ENCODE peak calls at places on chromosomes 7 and 10, in five cellular contexts. B, E, Q, P and L are unnamed samples.

GRCh38 chr10:34319197-34319846 is 495.8 kb downstream of the PARD3 start:
- DNase-seq in E (no peak), Q (no peak), P (peak), B (no peak), L (no peak)

GRCh38 chr10:100895346-100895745 is 17.4 kb upstream of the SLF2 start:
- DNase-seq in B (no peak), Q (no peak), P (no peak), E (no peak), L (peak)

GRCh38 chr7:8442295-8442813 is 8.9 kb downstream of the NXPH1 start:
- DNase-seq in P (no peak), E (no peak), B (no peak), Q (no peak), L (no peak)

GRCh38 chr10:6211341-6212265 is 8.9 kb downstream of the PFKFB3 start:
- DNase-seq in P (no peak), B (no peak), E (no peak), Q (no peak), L (no peak)

GRCh38 chr7:67573639-67574038 is 577.0 kb downstream of the TYW1 start:
- DNase-seq in B (no peak), E (no peak), P (no peak), Q (no peak), L (no peak)

GRCh38 chr10:5476918-5477525 is 22.3 kb downstream of the CALML5 start:
- DNase-seq in P (peak), B (no peak), E (no peak), Q (no peak), L (no peak)

GRCh38 chr7:81256991-81257390 is 338.1 kb upstream of the SEMA3C start:
- DNase-seq in B (no peak), Q (no peak), E (no peak), P (peak), L (peak)

GRCh38 chr10:88401671-88402347 is 181.3 kb downstream of the RNLS start:
- DNase-seq in B (no peak), E (no peak), Q (no peak), P (peak), L (peak)

GRCh38 chr7:42883950-42884349 is 27.9 kb downstream of the C7orf25 start:
- DNase-seq in B (no peak), E (no peak), Q (peak), P (peak), L (peak)

GRCh38 chr7:32536585-32536984 is 41.3 kb downstream of the AVL9 start:
- DNase-seq in P (peak), E (no peak), Q (no peak), B (no peak), L (no peak)

GRCh38 chr10:125964558-125964957 is 68.2 kb downstream of the FANK1 start:
- DNase-seq in P (no peak), B (no peak), E (no peak), Q (no peak), L (no peak)

GRCh38 chr7:127816354-127817190 is 164.6 kb downstream of the SND1 start:
- DNase-seq in B (no peak), P (no peak), Q (no peak), E (no peak), L (no peak)

GRCh38 chr10:30368065-30368718 is 19.1 kb upstream of the MTPAP start:
- DNase-seq in P (no peak), Q (no peak), E (no peak), B (no peak), L (no peak)

GRCh38 chr7:141562036-141562435 is 10.8 kb downstream of the AGK start:
- DNase-seq in B (no peak), E (no peak), P (no peak), Q (no peak), L (no peak)

GRCh38 chr10:3071405-3072198 is 4.3 kb downstream of the PFKP start:
- DNase-seq in E (peak), B (no peak), Q (no peak), P (peak), L (peak)

GRCh38 chr7:83691095-83691494 is 42.2 kb upstream of the SEMA3E start:
- DNase-seq in B (no peak), E (no peak), P (no peak), Q (no peak), L (no peak)

GRCh38 chr7:36021917-36022550 is 131.0 kb upstream of the EEPD1 start:
- DNase-seq in B (no peak), P (no peak), Q (no peak), E (no peak), L (no peak)

GRCh38 chr10:90227786-90228185 is 526.4 kb downstream of the KIF20B start:
- DNase-seq in Q (no peak), B (no peak), P (peak), E (no peak), L (no peak)

GRCh38 chr10:22552888-22553378 is 161.4 kb downstream of the PIP4K2A start:
- DNase-seq in P (peak), E (no peak), Q (no peak), B (no peak), L (no peak)

GRCh38 chr7:105600720-105601550 is 19.6 kb upstream of the EFCAB10 start:
- DNase-seq in B (no peak), Q (no peak), P (no peak), E (no peak), L (no peak)

GRCh38 chr10:98246911-98247820 is 20.8 kb downstream of the LOXL4 start:
- DNase-seq in P (peak), B (no peak), Q (no peak), E (no peak), L (no peak)

GRCh38 chr10:129236411-129236810 is 230.6 kb upstream of the MGMT start:
- DNase-seq in B (no peak), E (no peak), Q (no peak), P (no peak), L (no peak)

GRCh38 chr10:52215745-52216361 is 98.2 kb upstream of the DKK1 start:
- DNase-seq in P (peak), Q (peak), B (peak), E (peak), L (peak)